ENCODE peak calls at places on chromosomes 12 and 14, in seven cellular contexts. One of them, this sample, is unnamed.

GRCh38 chr12:65535951-65536350 is 257.5 kb downstream of the MSRB3 start:
- DNase-seq in WTC11: no peak
- DNase-seq in glutamatergic neuron: no peak
- DNase-seq in HL-60: no peak
- DNase-seq in BE2C: no peak
- DNase-seq in cardiac muscle cell: no peak
- DNase-seq in foreskin fibroblast: no peak
- DNase-seq in this sample: no peak

GRCh38 chr12:116116650-116117424 is 160.7 kb downstream of the MED13L start:
- DNase-seq in cardiac muscle cell: no peak
- DNase-seq in BE2C: no peak
- DNase-seq in HL-60: no peak
- DNase-seq in glutamatergic neuron: no peak
- DNase-seq in WTC11: no peak
- DNase-seq in foreskin fibroblast: no peak
- DNase-seq in this sample: no peak

GRCh38 chr14:37678916-37679315 is 83.5 kb downstream of the TTC6 start:
- DNase-seq in foreskin fibroblast: no peak
- DNase-seq in WTC11: no peak
- DNase-seq in BE2C: no peak
- DNase-seq in glutamatergic neuron: no peak
- DNase-seq in cardiac muscle cell: peak
- DNase-seq in HL-60: no peak
- DNase-seq in this sample: no peak

GRCh38 chr12:50087995-50088394 is 2.9 kb downstream of the SMARCD1 start:
- DNase-seq in HL-60: no peak
- DNase-seq in glutamatergic neuron: no peak
- DNase-seq in foreskin fibroblast: peak
- DNase-seq in WTC11: no peak
- DNase-seq in cardiac muscle cell: peak
- DNase-seq in BE2C: no peak
- DNase-seq in this sample: no peak

GRCh38 chr12:54161481-54162437 is 27.0 kb downstream of the SMUG1 start:
- DNase-seq in HL-60: no peak
- DNase-seq in BE2C: no peak
- DNase-seq in foreskin fibroblast: no peak
- DNase-seq in WTC11: no peak
- DNase-seq in glutamatergic neuron: no peak
- DNase-seq in cardiac muscle cell: peak
- DNase-seq in this sample: no peak

GRCh38 chr14:26466862-26467261 is 131.0 kb downstream of the NOVA1 start:
- DNase-seq in WTC11: no peak
- DNase-seq in cardiac muscle cell: no peak
- DNase-seq in HL-60: no peak
- DNase-seq in glutamatergic neuron: no peak
- DNase-seq in BE2C: no peak
- DNase-seq in foreskin fibroblast: no peak
- DNase-seq in this sample: no peak

GRCh38 chr14:77141592-77142288 is at the start of gene ZDHHC22:
- DNase-seq in foreskin fibroblast: no peak
- DNase-seq in WTC11: peak
- DNase-seq in glutamatergic neuron: peak
- DNase-seq in HL-60: no peak
- DNase-seq in cardiac muscle cell: peak
- DNase-seq in BE2C: peak
- DNase-seq in this sample: no peak

GRCh38 chr12:63862187-63863107 is 17.9 kb downstream of the SRGAP1 start:
- DNase-seq in glutamatergic neuron: no peak
- DNase-seq in foreskin fibroblast: no peak
- DNase-seq in WTC11: no peak
- DNase-seq in cardiac muscle cell: no peak
- DNase-seq in HL-60: no peak
- DNase-seq in BE2C: no peak
- DNase-seq in this sample: no peak

GRCh38 chr14:96516351-96516750 is 14.2 kb downstream of the PAPOLA start:
- DNase-seq in HL-60: no peak
- DNase-seq in BE2C: no peak
- DNase-seq in glutamatergic neuron: no peak
- DNase-seq in WTC11: no peak
- DNase-seq in foreskin fibroblast: no peak
- DNase-seq in cardiac muscle cell: no peak
- DNase-seq in this sample: no peak

GRCh38 chr14:59371762-59372161 is 93.4 kb downstream of the GPR135 start:
- DNase-seq in cardiac muscle cell: peak
- DNase-seq in glutamatergic neuron: no peak
- DNase-seq in BE2C: no peak
- DNase-seq in HL-60: no peak
- DNase-seq in foreskin fibroblast: no peak
- DNase-seq in WTC11: no peak
- DNase-seq in this sample: no peak

GRCh38 chr14:100994082-100994481 is 90.6 kb upstream of the RTL1 start:
- DNase-seq in cardiac muscle cell: no peak
- DNase-seq in WTC11: no peak
- DNase-seq in HL-60: no peak
- DNase-seq in foreskin fibroblast: peak
- DNase-seq in glutamatergic neuron: no peak
- DNase-seq in BE2C: no peak
- DNase-seq in this sample: no peak

GRCh38 chr12:13088503-13088902 is 15.0 kb downstream of the GSG1 start:
- DNase-seq in cardiac muscle cell: no peak
- DNase-seq in HL-60: no peak
- DNase-seq in foreskin fibroblast: no peak
- DNase-seq in glutamatergic neuron: no peak
- DNase-seq in BE2C: no peak
- DNase-seq in WTC11: peak
- DNase-seq in this sample: no peak

GRCh38 chr12:26690601-26691000 is 142.4 kb downstream of the ITPR2 start:
- DNase-seq in BE2C: no peak
- DNase-seq in foreskin fibroblast: no peak
- DNase-seq in HL-60: no peak
- DNase-seq in glutamatergic neuron: no peak
- DNase-seq in cardiac muscle cell: no peak
- DNase-seq in WTC11: no peak
- DNase-seq in this sample: no peak

GRCh38 chr12:5015711-5016492 is 27.8 kb upstream of the KCNA5 start:
- DNase-seq in WTC11: no peak
- DNase-seq in HL-60: no peak
- DNase-seq in glutamatergic neuron: no peak
- DNase-seq in foreskin fibroblast: no peak
- DNase-seq in cardiac muscle cell: no peak
- DNase-seq in BE2C: no peak
- DNase-seq in this sample: no peak

GRCh38 chr14:93160353-93160801 is 24.3 kb downstream of the MOAP1 start:
- DNase-seq in cardiac muscle cell: peak
- DNase-seq in BE2C: peak
- DNase-seq in foreskin fibroblast: no peak
- DNase-seq in glutamatergic neuron: no peak
- DNase-seq in WTC11: peak
- DNase-seq in HL-60: no peak
- DNase-seq in this sample: no peak

GRCh38 chr12:89151536-89151935 is 200.8 kb downstream of the DUSP6 start:
- DNase-seq in glutamatergic neuron: no peak
- DNase-seq in HL-60: no peak
- DNase-seq in BE2C: no peak
- DNase-seq in cardiac muscle cell: no peak
- DNase-seq in foreskin fibroblast: no peak
- DNase-seq in WTC11: no peak
- DNase-seq in this sample: no peak

GRCh38 chr12:98985156-98985555 is 340.1 kb downstream of the APAF1 start:
- DNase-seq in foreskin fibroblast: no peak
- DNase-seq in cardiac muscle cell: no peak
- DNase-seq in HL-60: no peak
- DNase-seq in glutamatergic neuron: no peak
- DNase-seq in BE2C: no peak
- DNase-seq in WTC11: no peak
- DNase-seq in this sample: no peak

GRCh38 chr12:45268672-45269406 is 52.9 kb downstream of the ANO6 start:
- DNase-seq in cardiac muscle cell: peak
- DNase-seq in foreskin fibroblast: peak
- DNase-seq in BE2C: peak
- DNase-seq in WTC11: no peak
- DNase-seq in HL-60: no peak
- DNase-seq in glutamatergic neuron: no peak
- DNase-seq in this sample: no peak

DNA sequence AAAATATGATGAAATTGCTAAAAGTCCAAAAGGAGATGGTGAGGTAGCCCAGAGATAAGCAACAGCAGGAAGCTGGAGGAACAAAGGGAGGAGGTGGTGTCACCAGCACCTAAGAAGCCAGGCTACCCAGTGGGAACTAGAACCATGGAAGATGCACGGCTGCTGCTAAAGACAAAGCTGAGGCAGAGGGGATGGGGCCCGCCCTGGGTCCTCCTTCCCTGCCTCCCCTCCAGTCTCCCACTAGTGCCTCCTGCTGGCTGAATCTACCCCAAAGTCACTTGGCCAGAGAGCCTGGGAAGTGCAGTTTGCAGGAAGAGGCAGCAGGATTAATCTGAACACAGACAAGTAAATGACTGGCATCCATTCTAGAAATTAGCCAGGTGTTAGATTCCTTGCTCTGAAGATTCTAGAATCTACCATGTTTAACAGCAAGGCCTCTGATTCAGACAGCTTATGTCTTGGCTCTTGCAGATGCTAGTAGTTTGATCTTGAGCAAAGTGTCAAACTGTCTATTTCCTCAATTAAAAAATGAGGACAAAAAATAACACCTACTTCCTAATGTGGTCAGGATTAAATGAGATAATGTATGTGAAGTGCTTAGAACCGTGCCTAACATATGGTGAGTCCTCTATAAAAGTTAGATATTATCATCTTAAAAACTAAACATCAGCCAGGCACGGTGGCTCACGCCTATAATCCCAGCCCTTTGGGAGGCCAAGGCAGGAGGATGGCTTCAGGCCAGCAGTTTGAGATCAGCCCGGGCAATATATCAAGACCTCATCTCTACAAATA is 5.9 kb upstream of the LRP10 start:
- DNase-seq in cardiac muscle cell: no peak
- DNase-seq in glutamatergic neuron: no peak
- DNase-seq in foreskin fibroblast: no peak
- DNase-seq in HL-60: no peak
- DNase-seq in WTC11: peak
- DNase-seq in BE2C: no peak
- DNase-seq in this sample: no peak
- TF ChIP-seq CTCF in cardiac muscle cell: peak
- TF ChIP-seq CTCF in glutamatergic neuron: no peak
- TF ChIP-seq CTCF in foreskin fibroblast: peak
- TF ChIP-seq CTCF in HL-60: no peak
- TF ChIP-seq CTCF in WTC11: peak
- TF ChIP-seq CTCF in BE2C: peak
- TF ChIP-seq CTCF in this sample: peak

DNA sequence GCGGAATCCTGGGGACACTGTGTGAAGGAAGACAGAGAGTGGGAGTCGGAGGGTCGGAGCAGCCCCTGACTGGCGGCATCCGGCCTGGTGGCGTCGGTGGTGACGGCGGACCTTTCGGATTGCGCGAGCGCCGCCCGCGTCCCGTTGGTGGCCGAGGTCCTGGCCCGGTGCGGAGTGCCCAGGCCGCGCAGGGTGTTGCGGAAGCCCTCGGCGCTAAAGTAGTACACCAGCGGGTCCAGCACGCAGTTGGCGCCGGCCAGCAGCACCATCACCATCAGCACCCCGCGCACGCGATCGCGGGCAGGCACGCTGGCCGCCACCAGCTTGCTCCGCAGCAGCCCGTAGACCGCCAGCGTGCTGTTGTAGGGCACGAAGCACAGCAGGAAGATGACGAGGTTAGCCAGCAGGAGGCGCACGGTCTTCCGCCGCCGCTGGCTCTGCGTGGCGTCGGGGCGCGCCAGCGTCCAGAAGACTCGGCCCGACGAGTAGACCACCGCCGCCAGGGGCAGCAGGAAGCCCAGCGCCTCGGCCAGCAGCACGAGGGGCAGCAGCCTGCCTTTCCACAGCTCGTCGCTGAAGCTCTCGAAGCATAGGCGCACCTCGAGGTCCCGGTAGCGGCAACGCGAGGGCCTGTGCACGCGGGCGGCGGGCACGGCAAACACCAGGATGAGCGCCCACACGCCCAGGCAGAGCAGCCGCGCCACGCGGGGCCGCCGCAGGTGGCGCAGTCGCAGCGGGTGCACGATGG is 13.1 kb upstream of the CHD4 start:
- DNase-seq in WTC11: peak
- DNase-seq in cardiac muscle cell: peak
- DNase-seq in BE2C: no peak
- DNase-seq in foreskin fibroblast: no peak
- DNase-seq in HL-60: no peak
- DNase-seq in glutamatergic neuron: peak
- DNase-seq in this sample: peak
- TF ChIP-seq CTCF in WTC11: peak
- TF ChIP-seq CTCF in cardiac muscle cell: peak
- TF ChIP-seq CTCF in BE2C: no peak
- TF ChIP-seq CTCF in foreskin fibroblast: peak
- TF ChIP-seq CTCF in HL-60: no peak
- TF ChIP-seq CTCF in glutamatergic neuron: peak
- TF ChIP-seq CTCF in this sample: peak

DNA sequence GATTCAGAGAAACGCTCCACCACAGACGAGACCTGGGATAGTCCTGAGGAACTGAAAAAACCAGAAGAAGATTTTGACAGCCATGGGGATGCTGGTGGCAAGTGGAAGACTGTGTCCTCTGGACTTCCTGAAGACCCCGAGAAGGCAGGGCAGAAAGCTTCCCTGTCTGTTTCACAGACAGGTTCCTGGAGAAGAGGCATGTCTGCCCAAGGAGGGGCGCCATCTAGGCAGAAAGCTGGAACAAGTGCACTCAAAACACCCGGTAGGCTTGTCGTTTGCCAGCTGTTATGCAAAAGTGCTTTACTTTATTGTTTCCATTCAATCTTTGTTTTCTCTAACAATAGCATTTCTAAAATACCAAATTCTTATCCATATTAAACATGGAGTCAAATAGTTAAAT is 287.3 kb downstream of the NAV3 start:
- DNase-seq in WTC11: peak
- DNase-seq in glutamatergic neuron: no peak
- DNase-seq in HL-60: no peak
- DNase-seq in cardiac muscle cell: no peak
- DNase-seq in foreskin fibroblast: no peak
- DNase-seq in BE2C: no peak
- DNase-seq in this sample: no peak
- TF ChIP-seq CTCF in WTC11: no peak
- TF ChIP-seq CTCF in glutamatergic neuron: no peak
- TF ChIP-seq CTCF in HL-60: no peak
- TF ChIP-seq CTCF in cardiac muscle cell: no peak
- TF ChIP-seq CTCF in foreskin fibroblast: peak
- TF ChIP-seq CTCF in BE2C: peak
- TF ChIP-seq CTCF in this sample: no peak

DNA sequence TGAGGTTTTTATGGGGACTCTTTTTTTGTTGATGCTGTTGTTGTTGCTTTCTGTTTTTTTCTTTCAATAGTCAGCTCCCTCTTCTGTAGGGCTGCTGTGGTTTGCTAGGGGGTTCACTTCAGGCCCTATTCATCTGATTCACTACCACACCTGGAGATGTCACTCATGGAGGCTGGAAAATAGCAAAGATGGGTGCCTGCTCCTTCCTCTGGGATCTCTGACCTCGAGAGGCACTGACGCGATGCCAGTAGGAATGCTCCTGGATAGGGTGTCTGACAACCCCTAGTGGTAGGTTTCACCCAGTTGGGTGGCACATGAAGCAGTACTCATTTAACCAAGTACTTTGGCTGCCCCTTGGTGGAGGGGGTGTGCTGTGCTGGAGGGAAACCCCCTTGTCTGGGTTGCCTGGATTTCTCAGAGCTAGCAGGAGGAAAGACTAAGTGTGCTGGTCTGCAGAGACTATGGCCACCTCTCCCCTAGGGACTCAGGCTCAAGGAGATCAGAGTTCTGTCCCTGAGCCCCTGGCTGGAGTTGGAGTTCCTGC is 745.5 kb downstream of the TMTC2 start:
- DNase-seq in foreskin fibroblast: no peak
- DNase-seq in WTC11: peak
- DNase-seq in glutamatergic neuron: no peak
- DNase-seq in HL-60: no peak
- DNase-seq in cardiac muscle cell: no peak
- DNase-seq in BE2C: no peak
- DNase-seq in this sample: no peak
- TF ChIP-seq CTCF in foreskin fibroblast: no peak
- TF ChIP-seq CTCF in WTC11: no peak
- TF ChIP-seq CTCF in glutamatergic neuron: no peak
- TF ChIP-seq CTCF in HL-60: no peak
- TF ChIP-seq CTCF in cardiac muscle cell: no peak
- TF ChIP-seq CTCF in BE2C: no peak
- TF ChIP-seq CTCF in this sample: no peak